ENCODE peak calls at places on chromosome 12, in nine cellular contexts. J, K, O, N, F, X, M, V and Y are unnamed samples.

GRCh38 chr12:121417847-121418246 is 17.9 kb downstream of the RNF34 start:
- DNase-seq in J (no peak), K (no peak), O (no peak), N (no peak), F (no peak), X (no peak), M (no peak), V (no peak), Y (no peak)

GRCh38 chr12:31215521-31216232 is 110.3 kb downstream of the SINHCAF start:
- DNase-seq in J (no peak), K (peak; percentile 68), O (peak; percentile 76), N (no peak), F (no peak), X (peak; percentile 90), M (no peak), V (no peak), Y (no peak)

GRCh38 chr12:14936224-14936861 is 2.0 kb downstream of the ERP27 start:
- DNase-seq in J (no peak), K (no peak), O (no peak), N (no peak), F (no peak), X (no peak), M (no peak), V (no peak), Y (no peak)

GRCh38 chr12:14776236-14776959 is 26.9 kb downstream of the WBP11 start:
- DNase-seq in J (no peak), K (no peak), O (no peak), N (no peak), F (no peak), X (no peak), M (no peak), V (peak; percentile 39), Y (no peak)

GRCh38 chr12:2876431-2877046 is 435 bp downstream of the FOXM1 start:
- DNase-seq in J (no peak), K (no peak), O (peak; percentile 48), N (peak; percentile 46), F (no peak), X (no peak), M (no peak), V (peak; percentile 45), Y (peak; percentile 69)

GRCh38 chr12:123478762-123479161 is 20.8 kb downstream of the SNRNP35 start:
- DNase-seq in J (no peak), K (peak; percentile 65), O (no peak), N (no peak), F (no peak), X (peak; percentile 66), M (no peak), V (no peak), Y (no peak)

GRCh38 chr12:54935235-54935951 is 49.2 kb downstream of the TESPA1 start:
- DNase-seq in J (no peak), K (no peak), O (peak; percentile 96), N (peak; percentile 77), F (no peak), X (no peak), M (peak; percentile 77), V (peak; percentile 77), Y (peak; percentile 76)

GRCh38 chr12:107344035-107344808 is 250.9 kb upstream of the CRY1 start:
- DNase-seq in J (no peak), K (no peak), O (peak; percentile 91), N (no peak), F (no peak), X (no peak), M (peak; percentile 84), V (no peak), Y (no peak)

GRCh38 chr12:106953352-106954260 is 2.1 kb upstream of the TMEM263 start:
- DNase-seq in J (no peak), K (no peak), O (no peak), N (no peak), F (no peak), X (no peak), M (no peak), V (no peak), Y (no peak)

GRCh38 chr12:119669744-119670472 is 2.0 kb downstream of the PRKAB1 start:
- DNase-seq in J (no peak), K (no peak), O (peak; percentile 48), N (no peak), F (no peak), X (no peak), M (no peak), V (no peak), Y (no peak)

GRCh38 chr12:97142737-97143450 is 235.8 kb downstream of the NEDD1 start:
- DNase-seq in J (peak; percentile 11), K (peak; percentile 7), O (no peak), N (no peak), F (no peak), X (peak; percentile 91), M (no peak), V (no peak), Y (no peak)

GRCh38 chr12:66648336-66648735 is 30.5 kb downstream of the GRIP1 start:
- DNase-seq in J (no peak), K (no peak), O (no peak), N (no peak), F (no peak), X (no peak), M (no peak), V (no peak), Y (no peak)

DNA sequence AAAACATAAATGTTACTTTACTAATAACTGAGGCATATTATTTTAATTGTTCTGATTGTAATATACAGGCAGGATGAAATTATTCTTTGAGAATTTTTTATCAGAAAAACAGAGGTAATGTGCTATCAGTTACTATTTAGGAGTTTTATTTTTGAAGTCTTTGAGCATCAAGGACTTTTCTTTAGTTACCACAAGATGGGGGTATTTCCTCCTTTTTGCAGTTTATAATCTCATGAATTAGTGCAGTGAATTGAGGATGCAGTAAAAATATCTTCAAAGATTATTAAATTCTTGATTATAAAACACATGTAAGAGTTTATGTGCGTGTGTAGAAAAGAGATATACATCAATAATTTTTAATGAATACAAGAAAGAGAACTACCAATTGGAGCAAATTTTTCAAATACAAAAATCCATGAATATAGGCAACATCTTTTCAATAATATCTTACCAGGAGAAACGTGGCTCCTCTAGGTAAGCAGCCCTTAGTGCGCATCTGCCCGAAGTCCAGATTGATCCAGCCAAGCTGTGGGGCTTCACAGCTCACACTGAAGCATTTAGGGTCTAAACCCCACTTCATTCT is 71.6 kb downstream of the ERGIC2 start:
- DNase-seq in J (no peak), K (no peak), O (no peak), N (no peak), F (no peak), X (no peak), M (peak; percentile 10), V (peak; percentile 59), Y (no peak)
- TF ChIP-seq CTCF in J (peak; percentile 78), K (peak; percentile 53), O (peak; percentile 43), N (no peak), F (peak; percentile 72), X (peak; percentile 29), M (peak; percentile 46), V (peak; percentile 26), Y (peak; percentile 19)

GRCh38 chr12:11228268-11228879 is 41.1 kb downstream of the PRB3 start:
- DNase-seq in J (peak; percentile 53), K (no peak), O (peak; percentile 39), N (peak; percentile 42), F (peak; percentile 57), X (peak; percentile 22), M (peak; percentile 35), V (peak; percentile 57), Y (peak; percentile 15)
- TF ChIP-seq CTCF in J (peak; percentile 92), K (peak; percentile 56), O (peak; percentile 93), N (peak; percentile 60), F (peak; percentile 97), X (peak; percentile 33), M (peak; percentile 78), V (peak; percentile 78), Y (peak; percentile 72)

DNA sequence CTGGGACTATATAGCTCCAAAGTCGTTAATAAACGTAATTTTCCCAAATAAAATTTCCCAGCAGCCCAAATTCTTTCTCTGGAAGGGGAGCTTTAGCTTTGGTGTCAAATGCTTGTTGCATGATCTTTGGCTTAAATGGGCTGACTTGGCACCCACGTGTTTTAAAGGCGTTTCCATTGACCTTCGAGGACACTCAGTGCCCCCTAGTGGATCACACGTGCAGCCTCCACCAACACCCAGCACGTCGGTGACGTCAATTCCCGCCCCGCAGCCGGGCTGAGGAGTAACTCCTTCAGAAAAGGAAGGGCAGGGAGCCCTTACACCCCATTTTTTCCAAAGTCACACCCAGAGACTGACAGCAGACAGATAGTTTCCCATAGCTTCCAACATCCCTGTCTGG is 707.8 kb downstream of the AACS start:
- DNase-seq in J (peak; percentile 5), K (no peak), O (no peak), N (peak; percentile 32), F (no peak), X (no peak), M (peak; percentile 6), V (peak; percentile 76), Y (peak; percentile 50)
- TF ChIP-seq CTCF in J (peak; percentile 59), K (peak; percentile 33), O (no peak), N (peak; percentile 52), F (peak; percentile 55), X (no peak), M (peak; percentile 54), V (peak; percentile 83), Y (peak; percentile 60)

DNA sequence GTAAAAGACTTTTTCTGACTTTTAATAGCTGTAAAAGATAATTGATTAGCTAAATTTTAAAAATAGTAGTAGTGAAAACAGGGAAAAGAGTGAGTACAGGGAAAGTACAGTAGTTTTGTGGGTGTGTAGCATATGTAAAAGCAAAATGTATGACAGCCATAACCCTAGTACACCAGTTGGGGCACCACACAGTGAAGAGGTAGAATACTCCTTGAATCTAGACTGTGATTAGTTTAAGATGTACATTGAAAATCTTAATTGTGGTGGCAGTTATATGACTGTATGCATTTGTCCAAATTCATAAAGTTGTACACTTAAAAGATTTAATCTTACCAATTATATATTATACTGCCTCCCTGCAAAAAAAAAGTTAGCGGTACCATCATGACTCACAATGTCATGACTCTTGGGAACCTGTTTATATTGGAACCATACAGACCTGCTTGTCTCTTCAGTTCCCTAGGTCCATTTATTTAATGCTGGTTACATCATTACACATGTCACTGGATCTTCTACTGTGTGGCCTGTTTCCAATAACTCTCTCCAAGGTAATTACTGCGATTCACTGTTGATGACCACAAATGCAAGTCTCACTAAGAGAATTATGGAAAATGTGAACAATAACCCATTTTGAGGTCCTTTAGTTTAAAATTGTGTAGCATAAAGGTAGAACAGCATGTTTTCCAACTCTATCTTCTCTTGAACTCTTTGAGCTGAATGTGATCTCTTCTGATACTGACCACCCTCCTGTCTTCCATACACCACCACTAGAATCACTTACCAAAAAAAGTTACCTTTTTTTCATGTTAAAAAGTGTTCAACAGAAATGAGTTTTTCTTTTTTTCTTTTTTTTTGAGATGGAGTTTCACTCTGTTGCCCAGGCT is 264.2 kb upstream of the AMIGO2 start:
- DNase-seq in J (no peak), K (no peak), O (peak; percentile 38), N (no peak), F (no peak), X (no peak), M (no peak), V (no peak), Y (no peak)
- TF ChIP-seq CTCF in J (no peak), K (no peak), O (peak; percentile 3), N (no peak), F (no peak), X (no peak), M (peak; percentile 17), V (no peak), Y (no peak)

GRCh38 chr12:126139355-126139754 is 1074.1 kb downstream of the AACS start:
- DNase-seq in J (no peak), K (no peak), O (no peak), N (no peak), F (no peak), X (no peak), M (no peak), V (peak; percentile 7), Y (no peak)
- TF ChIP-seq CTCF in J (peak; percentile 27), K (no peak), O (no peak), N (no peak), F (no peak), X (no peak), M (peak; percentile 45), V (peak; percentile 23), Y (no peak)